ENCODE peak calls at places on chromosome 4, in ten cellular contexts. D is GM12892, E is heart left ventricle, O is testis, B is HepG2, X is transverse colon, U is Peyer's patch, H is right lobe of liver, C is lower leg skin, J is HCT116. A is an unnamed sample.

GRCh38 chr4:105306158-105306781 is 159.6 kb downstream of the TET2 start:
- DNase-seq in D (peak; percentile 20), E (no peak), O (no peak), B (no peak), X (no peak), U (no peak), H (no peak), C (no peak), J (no peak), A (no peak)

GRCh38 chr4:876780-877179 is 50.9 kb upstream of the CPLX1 start:
- DNase-seq in D (no peak), E (no peak), O (no peak), B (no peak), X (no peak), U (no peak), H (no peak), C (no peak), J (no peak), A (no peak)

GRCh38 chr4:101244349-101244748 is 103.0 kb downstream of the PPP3CA start:
- DNase-seq in D (no peak), E (no peak), O (no peak), B (no peak), X (no peak), U (no peak), H (no peak), C (no peak), J (no peak), A (no peak)

GRCh38 chr4:69818060-69818639 is 41.8 kb downstream of the SULT1E1 start:
- DNase-seq in D (no peak), E (no peak), O (no peak), B (no peak), X (no peak), U (no peak), H (no peak), C (no peak), J (no peak), A (no peak)

GRCh38 chr4:154490589-154491340 is 834 bp downstream of the DCHS2 start:
- DNase-seq in D (peak; percentile 33), E (no peak), O (no peak), B (no peak), X (peak; percentile 9), U (no peak), H (no peak), C (no peak), J (no peak), A (no peak)

GRCh38 chr4:114077610-114078009 is 98.2 kb upstream of the ARSJ start:
- DNase-seq in D (no peak), E (no peak), O (no peak), B (no peak), X (no peak), U (no peak), H (no peak), C (no peak), J (peak; percentile 26), A (no peak)

GRCh38 chr4:21811576-21811975 is 137.0 kb downstream of the KCNIP4 start:
- DNase-seq in D (no peak), E (no peak), O (no peak), B (peak; percentile 18), X (no peak), U (no peak), H (no peak), C (no peak), J (no peak), A (no peak)

GRCh38 chr4:90190510-90190909 is 63.3 kb downstream of the CCSER1 start:
- DNase-seq in D (no peak), E (no peak), O (no peak), B (no peak), X (no peak), U (no peak), H (no peak), C (no peak), J (no peak), A (no peak)

GRCh38 chr4:140719022-140719421 is 37.2 kb downstream of the TBC1D9 start:
- DNase-seq in D (no peak), E (no peak), O (no peak), B (no peak), X (no peak), U (no peak), H (no peak), C (no peak), J (no peak), A (no peak)

GRCh38 chr4:142373610-142374009 is 472.5 kb downstream of the INPP4B start:
- DNase-seq in D (no peak), E (no peak), O (no peak), B (no peak), X (no peak), U (no peak), H (no peak), C (no peak), J (no peak), A (no peak)

GRCh38 chr4:186703510-186703909 is 20.1 kb downstream of the FAT1 start:
- DNase-seq in D (no peak), E (no peak), O (no peak), B (no peak), X (no peak), U (no peak), H (no peak), C (no peak), J (no peak), A (no peak)

GRCh38 chr4:76550966-76551780 is 116.1 kb downstream of the SHROOM3 start:
- DNase-seq in D (no peak), E (no peak), O (no peak), B (no peak), X (no peak), U (no peak), H (no peak), C (no peak), J (no peak), A (no peak)

GRCh38 chr4:107719927-107720722 is at the start of gene PAPSS1:
- DNase-seq in D (peak; percentile 71), E (peak; percentile 98), O (peak; percentile 98), B (peak; percentile 93), X (peak; percentile 99), U (peak; percentile 98), H (peak; percentile 99), C (peak; percentile 96), J (peak; percentile 95), A (peak; percentile 68)
- TF ChIP-seq POLR2A in D (peak; percentile 56), E (no peak), O (peak; percentile 66), B (peak; percentile 80), X (peak; percentile 88), U (peak; percentile 95), H (peak; percentile 91), C (no peak), J (peak; percentile 78), A (peak; percentile 72)

GRCh38 chr4:86891785-86892638 is at the start of gene C4orf36:
- DNase-seq in D (peak; percentile 27), E (peak; percentile 59), O (peak; percentile 74), B (no peak), X (peak; percentile 78), U (peak; percentile 70), H (peak; percentile 85), C (peak; percentile 82), J (peak; percentile 66), A (peak; percentile 37)
- TF ChIP-seq POLR2A in D (no peak), E (no peak), O (no peak), B (no peak), X (no peak), U (no peak), H (peak; percentile 35), C (no peak), J (no peak), A (no peak)

GRCh38 chr4:6389426-6389825 is 83.0 kb downstream of the PPP2R2C start:
- DNase-seq in D (no peak), E (no peak), O (no peak), B (no peak), X (no peak), U (no peak), H (no peak), C (no peak), J (no peak), A (no peak)
- TF ChIP-seq POLR2A in D (no peak), E (no peak), O (no peak), B (no peak), X (no peak), U (no peak), H (no peak), C (no peak), J (no peak), A (no peak)

DNA sequence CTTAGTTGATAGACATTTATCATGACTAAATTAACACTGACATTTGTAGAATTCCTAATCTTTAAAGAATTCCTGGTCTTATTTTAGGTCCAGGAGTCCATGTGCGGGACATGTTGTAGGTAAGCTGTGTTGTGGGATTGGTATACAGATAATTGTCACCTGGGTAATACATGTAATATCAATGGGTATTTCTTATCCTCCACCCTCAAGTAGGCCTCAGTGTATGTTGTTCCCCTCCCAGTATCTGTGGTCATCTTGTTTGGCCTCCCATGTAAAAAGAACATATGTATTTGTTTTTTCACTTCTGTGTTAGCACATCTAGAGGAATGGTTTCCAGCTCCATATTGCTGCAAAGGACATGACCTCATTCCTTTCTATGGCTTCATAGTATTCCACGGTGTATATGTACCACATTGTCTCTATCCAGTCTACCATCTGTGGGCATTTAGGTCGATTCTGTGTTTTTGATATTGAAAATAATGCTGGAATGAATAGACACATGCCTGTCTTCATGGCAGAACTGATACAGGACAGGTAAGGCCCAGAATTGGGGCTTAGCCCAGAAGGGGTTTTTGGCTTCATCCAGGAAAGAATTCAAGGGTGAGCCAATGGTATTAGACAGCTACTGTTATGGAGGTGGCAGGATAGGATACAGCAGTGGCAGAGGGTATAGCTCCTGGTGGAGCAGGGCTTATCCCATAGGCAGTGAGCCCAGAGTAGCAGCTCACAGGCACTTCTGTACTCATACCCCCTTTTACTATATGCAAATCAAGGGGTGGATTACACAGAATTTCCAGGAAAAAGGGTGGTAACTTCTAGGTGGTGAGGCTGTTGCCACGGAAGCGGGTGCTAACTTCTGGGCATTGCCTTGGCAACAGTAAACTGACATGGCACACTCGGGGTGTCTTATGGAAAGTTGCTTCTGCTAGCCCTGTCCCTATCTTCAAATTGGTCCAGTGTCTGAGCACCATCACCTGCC is 66.1 kb upstream of the WDR1 start:
- DNase-seq in D (no peak), E (no peak), O (no peak), B (no peak), X (no peak), U (no peak), H (no peak), C (no peak), J (no peak), A (no peak)
- TF ChIP-seq POLR2A in D (no peak), E (no peak), O (no peak), B (no peak), X (no peak), U (no peak), H (no peak), C (no peak), J (no peak), A (no peak)